ENCODE peak calls at places on chromosomes 1 and 21, in nine cellular contexts. S is T-helper 2 cell; O is stimulated activated CD4-positive, alpha-beta T cell treated with anti-CD3 and anti-CD28 coated beads, Interleukin-12 subunit alpha, Interleukin-12 subunit beta, amount 100 ng/mL, for 4 hours; L is HFF-Myc; B is C1 segment of cervical spinal cord; Z is kidney epithelial cell; F is GM03348; D is neuronal stem cell; U is fibroblast of mammary gland. K is an unnamed sample.
A peak's percentile ranks its signal among the peaks of the same experiment; 100 is the strongest.

GRCh38 chr1:31767225-31767624 is 3.1 kb upstream of the ADGRB2 start:
- DNase-seq in U (no peak), D (no peak), O (no peak), B (no peak), Z (no peak), S (no peak), L (no peak), F (no peak), K (no peak)

GRCh38 chr1:108027389-108027788 is 62.4 kb upstream of the VAV3 start:
- DNase-seq in O (no peak), D (no peak), U (peak; percentile 5), B (no peak), S (no peak), Z (no peak), F (no peak), L (no peak), K (peak; percentile 52)

GRCh38 chr1:175095978-175096611 is 28.5 kb downstream of the TNN start:
- DNase-seq in L (no peak), U (no peak), D (no peak), B (no peak), S (no peak), F (no peak), Z (no peak), O (no peak), K (no peak)

GRCh38 chr21:32308696-32309095 is 10.0 kb downstream of the MRAP start:
- DNase-seq in F (no peak), U (no peak), Z (no peak), B (no peak), S (no peak), D (no peak), O (no peak), L (no peak), K (no peak)

GRCh38 chr1:64675718-64676345 is 69.0 kb upstream of the RAVER2 start:
- DNase-seq in F (peak; percentile 62), U (peak; percentile 39), Z (no peak), D (no peak), B (no peak), O (no peak), S (peak; percentile 9), L (no peak), K (peak; percentile 18)

GRCh38 chr1:209405183-209405823 is 178.2 kb upstream of the CAMK1G start:
- DNase-seq in U (peak; percentile 57), O (no peak), D (no peak), S (peak; percentile 24), L (no peak), F (peak; percentile 67), B (no peak), Z (no peak), K (no peak)

GRCh38 chr1:50419907-50420248 is 3.4 kb downstream of the DMRTA2 start:
- DNase-seq in Z (no peak), S (no peak), D (no peak), B (no peak), L (no peak), O (no peak), F (no peak), U (no peak), K (no peak)

GRCh38 chr1:54047384-54048315 is 5.4 kb downstream of the TMEM59 start:
- DNase-seq in S (no peak), D (no peak), L (no peak), Z (no peak), F (no peak), U (no peak), B (no peak), O (no peak), K (no peak)

GRCh38 chr1:183778568-183779433 is 26.1 kb upstream of the RGL1 start:
- DNase-seq in O (no peak), B (no peak), D (no peak), S (no peak), Z (no peak), L (no peak), F (no peak), U (no peak), K (no peak)

GRCh38 chr1:54225378-54225777 is 25.4 kb downstream of the MRPL37 start:
- DNase-seq in D (no peak), B (no peak), F (no peak), S (no peak), O (no peak), U (no peak), Z (no peak), L (no peak), K (no peak)

GRCh38 chr1:114033219-114033706 is 54.0 kb downstream of the OLFML3 start:
- DNase-seq in Z (no peak), O (no peak), S (no peak), B (no peak), U (no peak), L (no peak), D (no peak), F (peak; percentile 27), K (peak; percentile 34)

GRCh38 chr1:109922326-109922725 is 11.7 kb downstream of the CSF1 start:
- DNase-seq in Z (no peak), O (no peak), F (no peak), S (no peak), B (no peak), L (no peak), U (no peak), D (no peak), K (no peak)

GRCh38 chr1:221089273-221089672 is 210.0 kb downstream of the HLX start:
- DNase-seq in B (no peak), Z (no peak), O (no peak), L (no peak), D (no peak), F (peak; percentile 64), S (no peak), U (no peak), K (no peak)

GRCh38 chr1:62530516-62531154 is 66.7 kb upstream of the ANGPTL3 start:
- DNase-seq in L (peak; percentile 16), U (peak; percentile 9), F (no peak), S (peak; percentile 37), D (peak; percentile 15), O (no peak), Z (peak; percentile 10), B (no peak), K (no peak)

K was measured in KBM-7.